ENCODE peak calls at places on chromosomes 3 and 15, in ten cellular contexts. O is T-cell; D is AG08395; I is lower leg skin; L is cerebellar cortex; N is NCI-H2081; Q is left ventricle myocardium inferior; T is activated CD8-positive, alpha-beta memory T cell treated with anti-CD3 and anti-CD28 coated beads, Interleukin-2, amount 50 U/mL, for 4 hours; X is germinal center; F is body of pancreas. E is an unnamed sample.

GRCh38 chr15:66961901-66962300 is 103.5 kb upstream of the SMAD3 start:
- DNase-seq in O (no peak), D (no peak), I (no peak), L (no peak), N (no peak), Q (no peak), T (no peak), X (no peak), F (no peak), E (no peak)

GRCh38 chr3:144403040-144403457 is 431.4 kb downstream of the DIPK2A start:
- DNase-seq in O (no peak), D (peak), I (no peak), L (no peak), N (no peak), Q (no peak), T (no peak), X (no peak), F (no peak), E (peak)

GRCh38 chr15:65771870-65772269 is 20.2 kb downstream of the DENND4A start:
- DNase-seq in O (no peak), D (no peak), I (no peak), L (no peak), N (no peak), Q (no peak), T (no peak), X (no peak), F (no peak), E (no peak)

GRCh38 chr3:24222165-24222805 is 272.4 kb downstream of the THRB start:
- DNase-seq in O (no peak), D (peak), I (no peak), L (no peak), N (no peak), Q (no peak), T (no peak), X (no peak), F (no peak), E (no peak)

GRCh38 chr3:9402410-9403228 is 5.2 kb downstream of the SETD5 start:
- DNase-seq in O (no peak), D (no peak), I (no peak), L (no peak), N (peak), Q (no peak), T (no peak), X (no peak), F (peak), E (no peak)

GRCh38 chr3:4413467-4413866 is 53.6 kb downstream of the SUMF1 start:
- DNase-seq in O (no peak), D (no peak), I (no peak), L (no peak), N (no peak), Q (no peak), T (no peak), X (no peak), F (no peak), E (no peak)

GRCh38 chr3:150761831-150762661 is 923 bp downstream of the SIAH2 start:
- DNase-seq in O (peak), D (peak), I (peak), L (peak), N (peak), Q (peak), T (peak), X (no peak), F (peak), E (no peak)

GRCh38 chr15:88098317-88098716 is 158.2 kb downstream of the NTRK3 start:
- DNase-seq in O (no peak), D (no peak), I (no peak), L (no peak), N (no peak), Q (no peak), T (no peak), X (no peak), F (no peak), E (no peak)

GRCh38 chr3:64332461-64333350 is 107.4 kb upstream of the PRICKLE2 start:
- DNase-seq in O (no peak), D (peak), I (no peak), L (no peak), N (no peak), Q (no peak), T (no peak), X (no peak), F (no peak), E (no peak)

GRCh38 chr3:174089592-174089991 is 692.0 kb downstream of the NLGN1 start:
- DNase-seq in O (no peak), D (no peak), I (no peak), L (peak), N (no peak), Q (no peak), T (no peak), X (no peak), F (no peak), E (no peak)

GRCh38 chr15:93418566-93418965 is 329.6 kb upstream of the RGMA start:
- DNase-seq in O (no peak), D (no peak), I (no peak), L (no peak), N (no peak), Q (no peak), T (no peak), X (no peak), F (no peak), E (no peak)

GRCh38 chr15:70488002-70488605 is 275.3 kb downstream of the UACA start:
- DNase-seq in O (peak), D (peak), I (peak), L (peak), N (peak), Q (peak), T (peak), X (peak), F (peak), E (no peak)

GRCh38 chr15:55279746-55280351 is 9.8 kb downstream of the RAB27A start:
- DNase-seq in O (no peak), D (peak), I (no peak), L (no peak), N (no peak), Q (no peak), T (peak), X (no peak), F (peak), E (peak)

GRCh38 chr3:53073553-53074365 is 27.9 kb upstream of the SFMBT1 start:
- DNase-seq in O (no peak), D (no peak), I (no peak), L (no peak), N (no peak), Q (no peak), T (no peak), X (no peak), F (no peak), E (no peak)

GRCh38 chr15:85753791-85754452 is 40.8 kb downstream of the KLHL25 start:
- DNase-seq in O (no peak), D (no peak), I (no peak), L (no peak), N (no peak), Q (no peak), T (no peak), X (no peak), F (no peak), E (no peak)

GRCh38 chr3:54262541-54262940 is 140.2 kb downstream of the CACNA2D3 start:
- DNase-seq in O (no peak), D (no peak), I (no peak), L (no peak), N (peak), Q (no peak), T (no peak), X (no peak), F (no peak), E (no peak)

GRCh38 chr3:48301814-48302194 is 31.7 kb downstream of the SPINK8 start:
- DNase-seq in O (no peak), D (peak), I (peak), L (peak), N (peak), Q (no peak), T (peak), X (peak), F (peak), E (no peak)

GRCh38 chr15:99151156-99151555 is 46.3 kb downstream of the SYNM start:
- DNase-seq in O (no peak), D (no peak), I (no peak), L (no peak), N (no peak), Q (no peak), T (no peak), X (no peak), F (no peak), E (no peak)

GRCh38 chr3:23094412-23094811 is 108.7 kb upstream of the UBE2E2 start:
- DNase-seq in O (no peak), D (no peak), I (no peak), L (no peak), N (no peak), Q (no peak), T (no peak), X (no peak), F (no peak), E (no peak)

GRCh38 chr3:99339222-99339621 is 299.2 kb upstream of the COL8A1 start:
- DNase-seq in O (no peak), D (no peak), I (no peak), L (no peak), N (no peak), Q (no peak), T (no peak), X (no peak), F (no peak), E (no peak)

GRCh38 chr15:36612063-36612788 is 32.8 kb downstream of the CDIN1 start:
- DNase-seq in O (no peak), D (peak), I (no peak), L (no peak), N (no peak), Q (no peak), T (no peak), X (no peak), F (no peak), E (peak)

E was measured in T1000.